ENCODE peak calls at places on chromosomes 7 and 10, in five cellular contexts. F is IMR-90, M is lower leg skin, R is GM12891, J is uterus. Z is an unnamed sample.
A peak's percentile ranks its signal among the peaks of the same experiment; 100 is the strongest.

GRCh38 chr7:123183431-123183830 is 16.3 kb downstream of the SLC13A1 start:
- DNase-seq in M (no peak), J (no peak), F (no peak), R (no peak), Z (no peak)

GRCh38 chr7:64879800-64880199 is 23.3 kb upstream of the ZNF273 start:
- DNase-seq in J (no peak), F (no peak), R (no peak), M (peak; percentile 78), Z (no peak)

GRCh38 chr7:46191776-46192175 is 270.7 kb upstream of the IGFBP3 start:
- DNase-seq in M (no peak), J (no peak), F (peak; percentile 91), R (no peak), Z (no peak)

GRCh38 chr10:104750306-104750705 is 109.2 kb downstream of the SORCS3 start:
- DNase-seq in J (no peak), M (no peak), R (no peak), F (no peak), Z (no peak)

GRCh38 chr7:55439627-55440026 is 74.5 kb downstream of the LANCL2 start:
- DNase-seq in M (no peak), F (peak; percentile 36), R (no peak), J (no peak), Z (no peak)

GRCh38 chr10:58385784-58386112 is 538 bp downstream of the TFAM start:
- DNase-seq in R (no peak), J (peak; percentile 17), M (no peak), F (peak; percentile 17), Z (peak; percentile 62)

GRCh38 chr10:47438857-47439474 is 44.9 kb downstream of the ANXA8 start:
- DNase-seq in J (no peak), R (no peak), F (peak; percentile 74), M (peak; percentile 49), Z (peak; percentile 8)

GRCh38 chr7:120993575-120994191 is 5.2 kb downstream of the CPED1 start:
- DNase-seq in M (no peak), F (peak; percentile 56), R (no peak), J (no peak), Z (no peak)

GRCh38 chr7:81161459-81162075 is 242.7 kb upstream of the SEMA3C start:
- DNase-seq in J (no peak), F (peak; percentile 98), M (no peak), R (no peak), Z (peak; percentile 94)

GRCh38 chr10:30529373-30529998 is 95.5 kb downstream of the MAP3K8 start:
- DNase-seq in F (no peak), J (peak; percentile 27), R (peak; percentile 27), M (peak; percentile 92), Z (peak; percentile 55)

GRCh38 chr10:78312197-78313046 is 278.8 kb downstream of the RPS24 start:
- DNase-seq in F (peak; percentile 40), R (no peak), M (peak; percentile 73), J (peak; percentile 86), Z (no peak)

GRCh38 chr7:158865462-158865922 is 9.1 kb downstream of the DYNC2I1 start:
- DNase-seq in R (no peak), M (peak; percentile 80), J (no peak), F (no peak), Z (no peak)

GRCh38 chr10:51342381-51342780 is 268.1 kb downstream of the PRKG1 start:
- DNase-seq in J (no peak), R (no peak), F (peak; percentile 9), M (no peak), Z (no peak)

GRCh38 chr7:112023786-112024185 is 182.4 kb downstream of the DOCK4 start:
- DNase-seq in M (no peak), R (no peak), F (no peak), J (no peak), Z (no peak)

GRCh38 chr10:818010-818409 is 113.5 kb downstream of the LARP4B start:
- DNase-seq in F (no peak), M (no peak), J (no peak), R (no peak), Z (no peak)

GRCh38 chr10:104117839-104118323 is 4.1 kb upstream of the SFR1 start:
- DNase-seq in F (peak; percentile 43), R (no peak), M (no peak), J (no peak), Z (no peak)

GRCh38 chr7:15464762-15465144 is 97.1 kb downstream of the AGMO start:
- DNase-seq in J (no peak), M (no peak), F (no peak), R (no peak), Z (no peak)

GRCh38 chr7:35729061-35729783 is 34.3 kb upstream of the HERPUD2 start:
- DNase-seq in R (no peak), J (no peak), M (no peak), F (no peak), Z (peak; percentile 16)

GRCh38 chr10:77073066-77073960 is 564.3 kb downstream of the KCNMA1 start:
- DNase-seq in F (peak; percentile 19), J (peak; percentile 50), M (peak; percentile 88), R (no peak), Z (no peak)

GRCh38 chr10:87585565-87586514 is 73.8 kb upstream of the PAPSS2 start:
- DNase-seq in R (no peak), J (no peak), F (peak; percentile 58), M (no peak), Z (no peak)

GRCh38 chr7:128660596-128660995 is 11.5 kb upstream of the GARIN1A start:
- DNase-seq in F (no peak), M (no peak), J (no peak), R (no peak), Z (no peak)

GRCh38 chr10:1240341-1240775 is 184.2 kb downstream of the WDR37 start:
- DNase-seq in M (no peak), J (no peak), R (no peak), F (no peak), Z (no peak)

GRCh38 chr7:38658916-38659315 is 27.7 kb upstream of the AMPH start:
- DNase-seq in J (no peak), F (peak; percentile 4), R (no peak), M (no peak), Z (no peak)

GRCh38 chr7:13560441-13560840 is 429.0 kb downstream of the ETV1 start:
- DNase-seq in J (no peak), F (peak; percentile 75), M (no peak), R (no peak), Z (no peak)

GRCh38 chr7:123460616-123461015 is 73.8 kb downstream of the IQUB start:
- DNase-seq in F (peak; percentile 16), R (no peak), J (no peak), M (no peak), Z (no peak)

GRCh38 chr7:86953219-86953618 is 106.2 kb downstream of the ELAPOR2 start:
- DNase-seq in J (no peak), R (no peak), M (no peak), F (no peak), Z (no peak)

GRCh38 chr7:117043051-117043546 is 89.8 kb downstream of the ST7 start:
- DNase-seq in M (no peak), F (no peak), R (no peak), J (no peak), Z (no peak)

GRCh38 chr7:155207335-155208002 is 90.2 kb upstream of the INSIG1 start:
- DNase-seq in R (no peak), F (no peak), J (no peak), M (no peak), Z (no peak)
- TF ChIP-seq POLR2A in R (no peak), F (no peak), J (no peak), M (no peak), Z (no peak)

DNA sequence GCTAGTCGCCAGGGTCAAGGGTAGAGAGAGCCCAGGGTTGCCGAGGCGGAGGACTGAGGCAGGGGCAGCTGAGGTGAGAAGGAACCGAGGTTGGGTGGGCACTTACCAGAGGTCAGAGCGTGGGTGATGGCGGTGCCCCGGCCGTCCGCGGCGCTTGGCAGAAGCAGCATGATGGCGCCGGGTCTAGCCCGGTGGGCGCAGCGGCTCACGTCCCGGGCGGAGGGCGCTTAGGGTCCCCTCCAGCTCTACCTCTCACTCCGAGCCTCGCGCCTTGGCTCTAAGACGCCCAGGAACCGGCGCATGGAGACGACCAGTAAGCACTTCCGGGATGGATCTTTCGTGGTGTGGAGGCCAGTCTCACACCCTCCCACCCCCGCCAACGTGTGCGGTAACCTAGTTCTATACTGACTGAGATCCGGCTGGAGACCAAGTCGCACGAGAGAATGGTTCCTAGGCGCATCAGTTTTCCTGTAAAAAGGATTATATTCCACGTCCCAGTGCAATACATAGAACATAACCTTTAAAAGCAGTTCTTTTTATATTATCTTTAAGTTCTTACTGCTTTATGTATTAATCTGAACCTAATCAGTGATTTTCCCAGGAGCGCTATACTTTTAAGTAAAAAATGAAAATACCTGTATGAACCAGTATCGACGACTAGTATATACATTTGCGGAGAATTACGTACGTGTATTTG is at the start of gene DNAJC2:
- DNase-seq in M (peak; percentile 96), F (peak; percentile 94), J (peak; percentile 87), R (peak; percentile 71), Z (peak; percentile 95)
- TF ChIP-seq POLR2A in M (no peak), F (peak; percentile 77), J (no peak), R (peak; percentile 92), Z (peak; percentile 86)

GRCh38 chr10:59708816-59709471 is 706 bp downstream of the SLC16A9 start:
- DNase-seq in R (peak; percentile 42), M (no peak), J (peak; percentile 38), F (no peak), Z (peak; percentile 36)

GRCh38 chr10:59711871-59712491 is 2.3 kb upstream of the SLC16A9 start:
- DNase-seq in R (no peak), M (no peak), J (no peak), F (no peak), Z (peak; percentile 27)

GRCh38 chr10:59706851-59707797 is 2.5 kb downstream of the SLC16A9 start:
- DNase-seq in M (no peak), R (no peak), F (no peak), J (no peak), Z (no peak)

GRCh38 chr10:59713196-59713821 is 3.7 kb upstream of the SLC16A9 start:
- DNase-seq in F (no peak), J (no peak), R (no peak), M (no peak), Z (peak; percentile 49)

DNA sequence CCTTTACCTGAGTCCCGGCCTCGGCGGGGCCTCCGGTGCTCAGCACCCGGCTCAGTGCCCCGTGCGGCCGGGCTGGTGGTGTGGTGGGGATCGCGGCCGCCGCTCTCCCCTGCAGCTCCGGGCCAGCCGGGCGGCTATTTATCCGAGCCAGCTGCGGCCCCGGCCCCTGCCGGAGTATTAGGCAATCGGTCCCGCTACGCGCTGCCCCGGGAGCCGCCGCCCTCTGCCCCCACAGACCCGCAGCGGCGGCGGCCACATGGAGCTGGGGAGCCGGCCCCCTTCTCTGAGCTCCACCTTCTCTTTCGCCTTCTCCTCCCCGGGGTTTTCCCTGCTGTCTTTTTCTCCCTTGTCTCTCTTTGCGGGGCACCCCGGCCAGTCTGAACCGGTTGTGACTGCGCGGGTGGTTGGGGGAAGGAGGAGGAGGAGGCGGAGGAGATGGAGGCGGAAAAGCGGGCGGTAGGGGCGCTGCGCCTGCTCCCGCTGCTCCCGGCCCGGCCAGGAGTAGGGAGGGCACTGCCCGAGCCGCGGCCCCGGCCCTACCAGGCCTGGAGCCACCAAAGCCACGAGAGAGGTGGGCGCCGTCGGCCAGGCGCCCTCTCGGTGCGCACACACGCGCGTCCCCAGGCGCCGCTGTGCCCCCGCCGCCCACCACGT is at the start of gene SLC16A9:
- DNase-seq in R (peak; percentile 71), M (peak; percentile 86), J (peak; percentile 72), F (peak; percentile 11), Z (peak; percentile 60)
- TF ChIP-seq POLR2A in R (no peak), M (no peak), J (peak; percentile 23), F (no peak), Z (no peak)

DNA sequence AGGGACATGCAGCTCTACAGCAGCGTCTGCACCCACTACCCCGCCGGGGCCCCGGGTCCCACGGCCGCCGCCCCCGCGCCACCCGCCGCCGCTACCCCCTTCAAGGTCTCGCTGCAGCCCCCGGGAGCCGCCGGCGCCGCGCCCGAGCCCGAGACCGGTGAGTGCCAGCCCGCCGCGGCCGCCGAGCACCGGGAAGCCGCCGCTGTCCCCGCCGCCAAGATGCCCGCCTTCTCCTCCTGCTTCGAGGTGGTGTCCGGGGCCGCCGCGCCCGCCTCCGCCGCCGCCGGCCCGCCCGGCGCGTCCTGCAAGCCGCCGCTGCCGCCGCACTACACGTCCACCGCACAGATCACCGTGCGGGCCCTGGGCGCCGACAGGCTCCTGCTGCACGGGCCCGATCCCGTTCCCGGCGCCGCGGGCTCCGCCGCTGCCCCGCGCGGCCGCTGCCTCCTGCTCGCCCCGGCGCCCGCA is 611 bp downstream of the OTUD1 start:
- DNase-seq in R (no peak), F (no peak), M (peak; percentile 89), J (peak; percentile 21), Z (peak; percentile 82)
- TF ChIP-seq POLR2A in R (no peak), F (no peak), M (no peak), J (no peak), Z (no peak)